ENCODE peak calls at places on chromosomes 2 and 18, in seven cellular contexts. Y is HCT116, U is GM12878, H is HepG2, B is SK-N-SH, R is H1, P is K562. A is an unnamed sample.

GRCh38 chr2:162506706-162507105 is 162.8 kb downstream of the GCA start:
- DNase-seq in Y (no peak), U (no peak), H (no peak), B (no peak), R (no peak), P (no peak), A (no peak)

GRCh38 chr18:7177131-7177744 is 53.7 kb upstream of the LRRC30 start:
- DNase-seq in Y (no peak), U (no peak), H (peak; percentile 45), B (peak; percentile 86), R (no peak), P (peak; percentile 65), A (peak; percentile 12)

GRCh38 chr18:59961086-59961485 is 61.3 kb downstream of the PMAIP1 start:
- DNase-seq in Y (no peak), U (no peak), H (no peak), B (no peak), R (no peak), P (peak; percentile 14), A (no peak)

GRCh38 chr2:118169359-118170005 is 81.2 kb downstream of the INSIG2 start:
- DNase-seq in Y (no peak), U (no peak), H (no peak), B (no peak), R (no peak), P (no peak), A (peak; percentile 8)

GRCh38 chr2:2665834-2666133 is 334.7 kb upstream of the MYT1L start:
- DNase-seq in Y (no peak), U (no peak), H (no peak), B (no peak), R (no peak), P (no peak), A (no peak)

GRCh38 chr2:64697286-64698023 is 43.7 kb upstream of the SERTAD2 start:
- DNase-seq in Y (no peak), U (no peak), H (no peak), B (no peak), R (no peak), P (no peak), A (no peak)

GRCh38 chr18:28855524-28855923 is 678.6 kb upstream of the CDH2 start:
- DNase-seq in Y (no peak), U (no peak), H (no peak), B (no peak), R (no peak), P (no peak), A (no peak)

GRCh38 chr2:239935789-239936758 is 89.1 kb downstream of the NDUFA10 start:
- DNase-seq in Y (no peak), U (no peak), H (peak; percentile 22), B (no peak), R (no peak), P (no peak), A (no peak)

GRCh38 chr18:35490894-35491688 is 6.7 kb downstream of the INO80C start:
- DNase-seq in Y (no peak), U (no peak), H (no peak), B (no peak), R (no peak), P (no peak), A (no peak)

GRCh38 chr2:56288863-56289580 is 105.2 kb downstream of the CCDC85A start:
- DNase-seq in Y (no peak), U (no peak), H (no peak), B (no peak), R (no peak), P (no peak), A (peak; percentile 9)

GRCh38 chr2:99940963-99941362 is 201.4 kb downstream of the AFF3 start:
- DNase-seq in Y (no peak), U (no peak), H (no peak), B (no peak), R (no peak), P (no peak), A (no peak)

GRCh38 chr2:197993830-197994229 is 189.4 kb downstream of the PLCL1 start:
- DNase-seq in Y (no peak), U (no peak), H (no peak), B (no peak), R (no peak), P (peak; percentile 35), A (no peak)

GRCh38 chr2:212197776-212198175 is 340.8 kb downstream of the ERBB4 start:
- DNase-seq in Y (no peak), U (no peak), H (no peak), B (no peak), R (no peak), P (no peak), A (no peak)

GRCh38 chr18:76256897-76257500 is 238.0 kb downstream of the ZNF516 start:
- DNase-seq in Y (peak; percentile 35), U (no peak), H (peak; percentile 22), B (peak; percentile 42), R (no peak), P (peak; percentile 6), A (peak; percentile 15)

GRCh38 chr18:74451148-74451547 is 6.0 kb downstream of the DIPK1C start:
- DNase-seq in Y (no peak), U (no peak), H (no peak), B (no peak), R (no peak), P (no peak), A (no peak)

GRCh38 chr2:51329512-51329911 is 297.6 kb upstream of the NRXN1 start:
- DNase-seq in Y (no peak), U (no peak), H (no peak), B (no peak), R (no peak), P (no peak), A (no peak)

GRCh38 chr2:178229927-178230326 is 35.6 kb downstream of the OSBPL6 start:
- DNase-seq in Y (no peak), U (no peak), H (no peak), B (no peak), R (no peak), P (no peak), A (no peak)

GRCh38 chr2:143397886-143398614 is 268.8 kb downstream of the ARHGAP15 start:
- DNase-seq in Y (no peak), U (peak; percentile 4), H (no peak), B (no peak), R (no peak), P (no peak), A (no peak)

GRCh38 chr18:42814184-42814583 is 301.3 kb downstream of the RIT2 start:
- DNase-seq in Y (no peak), U (no peak), H (no peak), B (no peak), R (no peak), P (no peak), A (no peak)

DNA sequence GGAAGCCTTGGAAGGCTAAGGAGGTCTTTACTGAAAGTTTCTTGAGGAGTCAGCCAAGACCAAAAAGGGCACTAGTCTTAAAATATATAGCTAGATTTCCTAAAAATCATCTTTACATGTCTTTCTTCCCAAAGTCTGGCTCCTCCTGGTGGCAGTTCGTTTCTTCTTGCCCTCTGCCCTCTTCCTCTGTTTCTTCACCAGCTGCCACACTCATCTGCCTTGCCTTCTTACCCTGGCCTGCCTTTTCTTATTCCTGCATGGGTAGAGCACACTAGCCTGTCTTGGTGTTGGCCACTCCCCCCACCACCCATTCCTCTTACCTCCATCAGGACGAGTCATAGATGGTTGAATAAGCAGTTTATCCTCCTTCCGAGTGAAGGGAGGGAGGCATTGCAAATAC is 129.8 kb downstream of the RAPGEF4 start:
- DNase-seq in Y (no peak), U (no peak), H (no peak), B (no peak), R (no peak), P (no peak), A (no peak)
- TF ChIP-seq JUND in Y (no peak), U (no peak), H (no peak), B (no peak), R (no peak), P (no peak), A (no peak)

GRCh38 chr18:67484458-67484857 is 32.1 kb downstream of the DSEL start:
- DNase-seq in Y (no peak), U (no peak), H (peak; percentile 1), B (no peak), R (no peak), P (no peak), A (no peak)

GRCh38 chr18:67486534-67486933 is 30.0 kb downstream of the DSEL start:
- DNase-seq in Y (no peak), U (no peak), H (no peak), B (no peak), R (no peak), P (no peak), A (no peak)

GRCh38 chr18:67485655-67486054 is 30.9 kb downstream of the DSEL start:
- DNase-seq in Y (no peak), U (no peak), H (no peak), B (no peak), R (no peak), P (no peak), A (no peak)

GRCh38 chr18:67483952-67484351 is 32.6 kb downstream of the DSEL start:
- DNase-seq in Y (no peak), U (no peak), H (no peak), B (no peak), R (no peak), P (no peak), A (no peak)

GRCh38 chr18:67483237-67483636 is 33.3 kb downstream of the DSEL start:
- DNase-seq in Y (no peak), U (no peak), H (no peak), B (peak; percentile 20), R (no peak), P (no peak), A (no peak)
- TF ChIP-seq JUND in Y (no peak), U (no peak), H (no peak), B (no peak), R (no peak), P (no peak), A (no peak)

DNA sequence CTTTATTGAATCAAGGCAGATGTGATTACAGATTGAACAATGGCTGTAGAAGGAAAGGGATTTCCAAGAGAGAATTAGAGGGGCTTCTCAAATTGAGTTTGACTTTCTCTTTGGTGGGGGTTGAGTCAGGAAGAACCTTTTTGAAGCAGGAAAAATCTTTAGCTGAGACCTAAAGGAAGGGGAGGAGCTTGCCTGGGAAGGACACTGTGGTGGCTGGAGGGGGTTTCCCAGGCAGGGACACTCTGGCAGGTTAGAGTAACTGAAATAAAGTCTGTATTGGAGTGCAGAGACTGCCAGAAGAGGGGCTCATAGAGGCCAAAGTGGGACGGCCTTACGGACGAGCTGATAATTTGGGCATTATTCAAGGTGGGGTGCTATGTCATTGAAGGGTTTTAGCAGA is 69.3 kb downstream of the NEDD4L start:
- DNase-seq in Y (no peak), U (no peak), H (no peak), B (no peak), R (no peak), P (no peak), A (no peak)
- TF ChIP-seq JUND in Y (no peak), U (no peak), H (no peak), B (no peak), R (no peak), P (no peak), A (no peak)

GRCh38 chr18:8814206-8814605 is 108.8 kb downstream of the MTCL1 start:
- DNase-seq in Y (no peak), U (no peak), H (no peak), B (no peak), R (no peak), P (no peak), A (no peak)

GRCh38 chr18:8816805-8817204 is 111.4 kb downstream of the MTCL1 start:
- DNase-seq in Y (no peak), U (no peak), H (no peak), B (no peak), R (no peak), P (no peak), A (no peak)

GRCh38 chr18:8813621-8814020 is 108.3 kb downstream of the MTCL1 start:
- DNase-seq in Y (no peak), U (no peak), H (no peak), B (no peak), R (no peak), P (no peak), A (no peak)

GRCh38 chr18:8818982-8819381 is 113.6 kb downstream of the MTCL1 start:
- DNase-seq in Y (no peak), U (no peak), H (no peak), B (no peak), R (no peak), P (no peak), A (no peak)

GRCh38 chr18:8816233-8816632 is 110.9 kb downstream of the MTCL1 start:
- DNase-seq in Y (no peak), U (no peak), H (no peak), B (no peak), R (no peak), P (no peak), A (no peak)
- TF ChIP-seq JUND in Y (no peak), U (no peak), H (no peak), B (no peak), R (no peak), P (no peak), A (no peak)